ENCODE peak calls at places on chromosomes 16 and 17, in eight cellular contexts. Z is A549, O is retinal pigment epithelial cell, H is mucosa of descending colon, J is heart right ventricle, L is NB4, P is pancreas, Y is B cell. F is an unnamed sample.

GRCh38 chr16:56401482-56401881 is 23.9 kb downstream of the AMFR start:
- DNase-seq in O (no peak), H (no peak), L (peak), Z (peak), J (no peak), Y (peak), P (no peak), F (no peak)

GRCh38 chr16:84983308-84983707 is 28.0 kb downstream of the ZDHHC7 start:
- DNase-seq in P (no peak), Y (no peak), O (no peak), Z (no peak), H (no peak), J (no peak), L (peak), F (no peak)

GRCh38 chr16:56277040-56277439 is 85.8 kb downstream of the GNAO1 start:
- DNase-seq in P (peak), Y (no peak), J (no peak), O (no peak), H (no peak), L (no peak), Z (peak), F (no peak)

GRCh38 chr16:473046-474043 is 47.9 kb downstream of the RAB11FIP3 start:
- DNase-seq in J (no peak), P (no peak), Z (no peak), H (no peak), L (no peak), Y (no peak), O (no peak), F (no peak)

GRCh38 chr17:47806026-47806912 is 15.3 kb downstream of the OSBPL7 start:
- DNase-seq in Y (no peak), P (no peak), L (no peak), H (no peak), J (no peak), O (no peak), Z (no peak), F (no peak)

GRCh38 chr16:23145608-23146007 is 3.6 kb downstream of the USP31 start:
- DNase-seq in O (peak), Y (no peak), H (no peak), J (no peak), Z (peak), P (no peak), L (no peak), F (no peak)

GRCh38 chr17:19986941-19987714 is 9.5 kb upstream of the AKAP10 start:
- DNase-seq in J (no peak), H (no peak), L (no peak), O (no peak), Y (no peak), P (no peak), Z (no peak), F (no peak)

GRCh38 chr16:85781156-85781555 is 18.2 kb downstream of the EMC8 start:
- DNase-seq in J (no peak), H (no peak), Y (no peak), O (no peak), P (no peak), Z (no peak), L (no peak), F (no peak)

GRCh38 chr17:82054351-82055022 is 2.8 kb downstream of the GPS1 start:
- DNase-seq in Y (no peak), J (no peak), Z (no peak), L (no peak), P (no peak), H (peak), O (no peak), F (no peak)

GRCh38 chr17:75261336-75262111 is at the start of the genes GGA3 and MRPS7:
- DNase-seq in L (peak), O (no peak), J (peak), P (peak), H (peak), Z (peak), Y (peak), F (peak)

GRCh38 chr16:73066927-73067670 is 19.2 kb upstream of the ZFHX3 start:
- DNase-seq in Y (no peak), L (no peak), P (no peak), J (no peak), Z (no peak), H (no peak), O (no peak), F (no peak)

GRCh38 chr16:88657371-88657770 is 5.5 kb downstream of the MVD start:
- DNase-seq in Z (no peak), H (no peak), Y (no peak), O (no peak), P (no peak), J (no peak), L (no peak), F (no peak)

GRCh38 chr17:69972251-69972650 is 102.8 kb upstream of the KCNJ16 start:
- DNase-seq in P (no peak), O (no peak), J (no peak), Z (no peak), Y (no peak), L (no peak), H (no peak), F (no peak)

GRCh38 chr16:82971126-82971525 is 344.4 kb downstream of the CDH13 start:
- DNase-seq in Y (no peak), J (no peak), L (no peak), H (no peak), O (no peak), P (no peak), Z (no peak), F (no peak)

GRCh38 chr16:88534731-88535141 is 35.5 kb upstream of the ZC3H18 start:
- DNase-seq in Y (no peak), O (no peak), H (peak), J (no peak), Z (peak), L (peak), P (peak), F (no peak)

GRCh38 chr17:12078791-12079190 is 58.1 kb downstream of the MAP2K4 start:
- DNase-seq in L (no peak), O (peak), P (no peak), Z (no peak), H (no peak), J (no peak), Y (no peak), F (no peak)

GRCh38 chr17:40071720-40072480 is 9.1 kb downstream of the THRA start:
- DNase-seq in Z (peak), J (peak), Y (no peak), H (peak), O (peak), L (peak), P (peak), F (no peak)

GRCh38 chr17:68613739-68614298 is 12.7 kb upstream of the FAM20A start:
- DNase-seq in J (peak), O (no peak), L (peak), Y (no peak), H (no peak), P (no peak), Z (peak), F (peak)

GRCh38 chr17:16439867-16440351 is 24.5 kb downstream of the TRPV2 start:
- DNase-seq in O (no peak), J (no peak), Z (no peak), P (no peak), H (no peak), L (peak), Y (no peak), F (no peak)

GRCh38 chr16:87496101-87496801 is 3.4 kb upstream of the ZCCHC14 start:
- DNase-seq in O (no peak), P (no peak), L (peak), Z (no peak), H (no peak), J (no peak), Y (no peak), F (no peak)

GRCh38 chr17:19448341-19449268 is 37.6 kb downstream of the RNF112 start:
- DNase-seq in Y (no peak), H (no peak), O (peak), L (no peak), J (no peak), P (no peak), Z (peak), F (peak)

GRCh38 chr16:30976486-30976885 is 8.5 kb upstream of the HSD3B7 start:
- DNase-seq in J (no peak), P (no peak), Y (no peak), O (no peak), Z (no peak), H (no peak), L (no peak), F (no peak)

DNA sequence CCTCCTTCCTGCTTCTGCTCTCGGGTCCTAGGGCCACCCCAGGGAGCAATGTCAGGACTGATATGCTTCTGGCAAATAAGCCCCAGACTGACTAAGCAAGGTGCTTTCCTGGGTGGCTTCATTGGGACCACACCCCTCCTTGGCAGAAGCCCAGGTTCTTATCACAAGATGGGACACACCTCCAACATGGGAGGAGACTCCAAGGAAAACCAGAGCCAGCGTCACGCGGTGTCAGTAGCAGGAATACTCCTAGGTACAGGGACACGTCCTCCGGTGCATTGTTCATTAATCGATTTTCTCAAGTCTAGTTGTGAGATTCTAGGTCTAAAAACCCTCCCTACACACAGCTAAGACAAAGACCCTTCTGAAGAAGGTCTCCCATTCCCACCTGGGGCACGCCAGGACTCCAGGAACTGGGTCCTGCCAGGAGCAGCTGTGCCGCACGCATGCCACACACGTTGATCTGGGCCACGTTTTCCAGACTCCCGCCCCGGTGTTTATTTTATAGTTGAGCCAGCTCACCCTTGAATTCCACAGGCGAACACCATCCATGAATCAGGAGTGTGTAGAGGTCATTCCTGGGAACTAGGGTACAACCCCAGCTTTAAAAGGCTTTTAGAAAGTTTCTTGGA is 30.8 kb downstream of the FA2H start:
- DNase-seq in Y (no peak), L (no peak), Z (peak), H (peak), P (peak), O (no peak), J (no peak), F (no peak)
- TF ChIP-seq CTCF in Y (no peak), L (no peak), Z (no peak), H (no peak), P (no peak), O (no peak), J (no peak), F (no peak)

DNA sequence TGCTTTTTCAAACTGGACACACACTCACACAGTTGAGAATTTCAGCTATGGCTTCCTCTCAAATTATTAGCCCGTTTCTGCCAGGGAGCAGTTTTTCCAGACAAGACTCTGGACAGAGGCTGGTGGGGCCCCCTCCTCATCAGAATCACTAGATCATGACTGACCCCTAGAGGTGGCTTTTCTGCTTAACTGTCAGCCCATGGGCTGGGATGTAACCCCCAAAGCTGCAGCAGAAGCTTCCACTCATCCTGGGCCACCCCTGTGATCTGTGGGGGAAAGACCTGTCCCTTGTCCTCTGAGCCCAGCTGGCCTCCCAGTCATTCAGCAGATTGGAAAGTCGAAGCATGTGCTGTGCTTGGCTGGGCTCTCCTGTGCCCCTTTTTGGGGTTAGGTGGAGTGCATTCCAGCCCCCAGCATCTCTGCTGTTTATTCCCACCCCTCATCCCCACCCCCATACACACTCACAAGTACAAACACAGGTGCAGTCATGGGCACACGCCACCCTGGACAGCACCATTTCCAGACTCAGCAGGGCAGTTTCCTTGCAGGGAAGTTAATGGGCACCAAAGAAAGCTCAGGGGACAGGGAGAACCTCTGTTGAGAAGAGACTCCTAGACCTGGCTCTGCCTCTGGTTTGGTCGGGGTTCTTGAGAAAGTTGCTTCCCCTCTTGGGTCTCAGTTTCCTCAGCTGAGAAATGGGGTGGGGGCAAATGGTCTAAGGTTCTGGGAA is 77.6 kb upstream of the RBL2 start:
- DNase-seq in H (no peak), P (no peak), O (no peak), L (peak), Z (no peak), J (no peak), Y (no peak), F (no peak)
- TF ChIP-seq CTCF in H (no peak), P (no peak), O (peak), L (peak), Z (no peak), J (no peak), Y (no peak), F (no peak)

DNA sequence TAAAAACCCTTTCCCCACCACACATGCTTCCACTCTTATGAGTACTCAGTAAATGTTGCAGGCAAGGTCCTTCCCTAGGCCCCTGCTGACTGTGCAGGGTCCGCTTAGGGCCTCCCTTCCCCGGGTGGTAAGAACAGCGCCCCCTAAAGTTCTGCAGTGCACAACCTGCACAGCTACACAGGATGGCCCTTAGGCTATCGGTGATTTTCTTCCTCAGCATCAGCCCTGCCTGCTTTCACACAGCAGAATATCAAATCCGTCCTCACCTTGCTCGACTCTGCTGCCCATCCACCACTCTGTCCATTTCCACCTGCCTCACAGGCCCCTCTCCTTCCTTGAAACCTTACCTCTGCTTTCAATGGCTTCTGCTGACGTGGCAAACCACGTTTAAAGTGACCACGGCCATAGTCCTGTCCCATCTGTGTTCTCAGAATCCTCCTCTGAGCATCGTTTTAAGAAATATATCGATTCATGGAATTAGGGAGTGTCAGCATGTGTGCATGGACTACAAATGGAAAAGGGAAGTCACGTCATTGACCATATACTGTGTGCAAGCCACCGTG is 51.4 kb upstream of the TMEM132E start:
- DNase-seq in O (no peak), L (peak), J (no peak), Z (peak), Y (no peak), H (no peak), P (no peak), F (no peak)
- TF ChIP-seq CTCF in O (peak), L (peak), J (no peak), Z (no peak), Y (no peak), H (no peak), P (no peak), F (no peak)

GRCh38 chr16:57501492-57501891 is 15.2 kb upstream of the DOK4 start:
- DNase-seq in L (no peak), Y (no peak), J (no peak), Z (no peak), O (no peak), H (no peak), P (no peak), F (no peak)

GRCh38 chr16:57500578-57501111 is 14.4 kb upstream of the DOK4 start:
- DNase-seq in Z (no peak), L (peak), O (no peak), H (no peak), Y (no peak), P (no peak), J (no peak), F (no peak)

GRCh38 chr16:57503366-57503765 is 17.1 kb upstream of the DOK4 start:
- DNase-seq in P (no peak), J (no peak), L (no peak), Z (no peak), H (no peak), Y (peak), O (no peak), F (no peak)

GRCh38 chr16:57504001-57504400 is 17.7 kb upstream of the DOK4 start:
- DNase-seq in Y (no peak), O (no peak), H (no peak), L (no peak), Z (no peak), J (no peak), P (no peak), F (no peak)

DNA sequence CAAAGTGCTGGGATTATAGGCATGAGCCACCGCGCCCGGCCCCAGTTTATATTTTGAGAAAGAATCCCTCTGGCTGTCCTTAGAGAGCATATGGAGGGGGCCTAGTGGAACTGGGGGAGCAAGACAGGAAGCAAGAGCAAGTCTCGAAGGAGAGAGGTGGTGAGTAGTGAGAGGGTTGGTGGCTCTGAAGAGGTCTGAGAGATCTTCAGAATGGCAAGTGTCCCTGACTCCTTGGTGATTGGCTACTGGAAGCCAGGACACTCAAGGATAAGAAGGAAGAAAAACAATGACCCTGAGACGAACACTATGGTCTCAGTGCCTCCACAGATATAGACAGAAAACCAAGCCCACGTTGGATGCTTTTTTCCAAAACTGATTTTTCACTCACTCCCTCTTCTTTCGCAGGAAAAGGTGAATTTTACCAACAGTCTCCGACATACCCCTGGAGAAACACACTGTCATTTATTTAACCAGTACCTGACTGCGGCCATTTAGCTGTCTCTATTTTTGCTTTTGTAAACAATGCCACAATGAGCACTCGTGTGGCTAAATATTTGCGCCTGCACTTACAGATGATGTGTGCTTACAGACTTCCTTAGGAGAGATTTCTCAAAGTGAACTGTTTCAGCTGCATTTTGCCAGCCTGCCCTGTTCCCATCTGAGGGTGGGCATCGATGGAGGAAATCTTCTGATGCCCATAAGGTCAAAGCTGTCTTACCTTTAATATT is 15.9 kb upstream of the DOK4 start:
- DNase-seq in J (no peak), L (no peak), P (no peak), Z (no peak), O (no peak), Y (no peak), H (no peak), F (no peak)
- TF ChIP-seq CTCF in J (no peak), L (no peak), P (no peak), Z (no peak), O (no peak), Y (no peak), H (no peak), F (no peak)

GRCh38 chr17:63436523-63437110 is 9.5 kb downstream of the CYB561 start:
- DNase-seq in H (no peak), L (no peak), Z (peak), J (no peak), Y (no peak), P (peak), O (no peak), F (no peak)

GRCh38 chr17:63435681-63436522 is 10.2 kb downstream of the CYB561 start:
- DNase-seq in H (peak), J (no peak), L (no peak), Y (peak), P (peak), O (no peak), Z (no peak), F (no peak)

GRCh38 chr17:63437287-63438091 is 8.6 kb downstream of the CYB561 start:
- DNase-seq in H (no peak), J (no peak), Z (no peak), L (no peak), P (peak), Y (no peak), O (no peak), F (no peak)

GRCh38 chr17:63433746-63434591 is 12.1 kb downstream of the CYB561 start:
- DNase-seq in Y (peak), J (peak), O (no peak), Z (peak), H (peak), L (peak), P (no peak), F (peak)

DNA sequence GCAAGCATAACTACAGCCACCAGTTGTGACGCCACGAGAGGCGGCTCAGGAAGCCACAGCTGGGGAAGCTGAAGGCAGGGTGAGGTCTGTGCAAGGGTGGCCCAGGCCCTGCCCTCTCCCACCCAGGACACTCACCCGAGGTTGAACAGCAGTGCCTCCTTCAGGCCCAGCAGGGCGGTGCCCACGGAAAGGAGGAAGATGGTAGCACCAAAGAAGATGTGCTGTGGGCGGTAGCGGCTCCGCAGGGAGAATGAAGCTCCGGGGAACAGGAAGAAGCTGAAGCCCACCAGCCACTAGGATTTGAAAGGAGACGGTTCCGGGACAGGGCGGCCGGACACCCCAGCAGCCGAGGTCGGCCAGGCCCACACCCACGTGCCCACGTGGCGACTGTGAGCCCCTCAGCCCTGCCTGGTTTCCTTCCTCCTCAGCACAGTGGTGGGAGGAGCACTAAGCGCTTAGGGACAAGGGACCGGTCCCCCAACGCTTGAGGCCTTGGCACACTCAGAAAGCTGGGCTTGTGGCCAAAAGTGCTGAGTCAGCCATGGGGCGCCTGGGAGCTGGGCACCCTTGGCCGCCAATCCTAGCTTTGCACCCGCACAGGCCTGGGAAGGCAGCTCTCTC is 11.0 kb downstream of the CYB561 start:
- DNase-seq in O (no peak), J (peak), H (peak), L (peak), Z (peak), Y (peak), P (peak), F (no peak)
- TF ChIP-seq CTCF in O (peak), J (no peak), H (no peak), L (peak), Z (peak), Y (no peak), P (no peak), F (no peak)